ENCODE peak calls at places on chromosomes 11 and 22, in eight cellular contexts. One of them, this sample, is unnamed. For H3K4me1, the result is how much of the 10 kb centered on the place peaks cover.

GRCh38 chr11:65887723-65888162 is 528 bp downstream of the FIBP start:
- DNase-seq in body of pancreas: no peak
- DNase-seq in heart right ventricle: no peak
- DNase-seq in right cardiac atrium: no peak
- DNase-seq in IMR-90: peak
- DNase-seq in cardiac muscle cell: no peak
- DNase-seq in adrenal gland: no peak
- DNase-seq in CD4-positive, alpha-beta memory T cell: no peak
- DNase-seq in this sample: no peak

GRCh38 chr11:44356351-44356750 is 46.4 kb upstream of the ALX4 start:
- DNase-seq in CD4-positive, alpha-beta memory T cell: no peak
- DNase-seq in heart right ventricle: no peak
- DNase-seq in body of pancreas: no peak
- DNase-seq in right cardiac atrium: no peak
- DNase-seq in IMR-90: no peak
- DNase-seq in cardiac muscle cell: no peak
- DNase-seq in adrenal gland: no peak
- DNase-seq in this sample: no peak

GRCh38 chr22:28896611-28897010 is 13.2 kb downstream of the ZNRF3 start:
- DNase-seq in right cardiac atrium: no peak
- DNase-seq in heart right ventricle: no peak
- DNase-seq in body of pancreas: no peak
- DNase-seq in adrenal gland: no peak
- DNase-seq in CD4-positive, alpha-beta memory T cell: no peak
- DNase-seq in cardiac muscle cell: no peak
- DNase-seq in IMR-90: no peak
- DNase-seq in this sample: no peak

GRCh38 chr22:19942071-19942885 is 660 bp upstream of the TXNRD2 start:
- DNase-seq in body of pancreas: no peak
- DNase-seq in cardiac muscle cell: peak
- DNase-seq in heart right ventricle: no peak
- DNase-seq in adrenal gland: peak
- DNase-seq in right cardiac atrium: peak
- DNase-seq in IMR-90: peak
- DNase-seq in CD4-positive, alpha-beta memory T cell: no peak
- DNase-seq in this sample: no peak

GRCh38 chr11:94933225-94934130 is 39.9 kb downstream of the CWC15 start:
- DNase-seq in body of pancreas: no peak
- DNase-seq in IMR-90: peak
- DNase-seq in CD4-positive, alpha-beta memory T cell: no peak
- DNase-seq in right cardiac atrium: no peak
- DNase-seq in heart right ventricle: peak
- DNase-seq in cardiac muscle cell: peak
- DNase-seq in adrenal gland: peak
- DNase-seq in this sample: no peak

GRCh38 chr11:61025819-61026120 is 54.3 kb downstream of the CD6 start:
- DNase-seq in IMR-90: no peak
- DNase-seq in right cardiac atrium: no peak
- DNase-seq in heart right ventricle: no peak
- DNase-seq in CD4-positive, alpha-beta memory T cell: no peak
- DNase-seq in cardiac muscle cell: no peak
- DNase-seq in adrenal gland: no peak
- DNase-seq in body of pancreas: no peak
- DNase-seq in this sample: no peak

GRCh38 chr22:17549655-17550054 is 13.6 kb upstream of the SLC25A18 start:
- DNase-seq in right cardiac atrium: no peak
- DNase-seq in cardiac muscle cell: no peak
- DNase-seq in heart right ventricle: no peak
- DNase-seq in adrenal gland: no peak
- DNase-seq in IMR-90: no peak
- DNase-seq in CD4-positive, alpha-beta memory T cell: no peak
- DNase-seq in body of pancreas: no peak
- DNase-seq in this sample: no peak

GRCh38 chr11:102341844-102342318 is 5.1 kb upstream of the BIRC2 start:
- DNase-seq in cardiac muscle cell: peak
- DNase-seq in body of pancreas: peak
- DNase-seq in heart right ventricle: peak
- DNase-seq in IMR-90: peak
- DNase-seq in adrenal gland: peak
- DNase-seq in right cardiac atrium: peak
- DNase-seq in CD4-positive, alpha-beta memory T cell: peak
- DNase-seq in this sample: peak

GRCh38 chr11:110478410-110478809 is 48.7 kb downstream of the FDX1 start:
- DNase-seq in IMR-90: no peak
- DNase-seq in heart right ventricle: no peak
- DNase-seq in adrenal gland: peak
- DNase-seq in body of pancreas: no peak
- DNase-seq in CD4-positive, alpha-beta memory T cell: no peak
- DNase-seq in right cardiac atrium: no peak
- DNase-seq in cardiac muscle cell: no peak
- DNase-seq in this sample: no peak

GRCh38 chr11:69904331-69905201 is 85.3 kb upstream of the FGF3 start:
- DNase-seq in IMR-90: no peak
- DNase-seq in heart right ventricle: no peak
- DNase-seq in right cardiac atrium: no peak
- DNase-seq in body of pancreas: no peak
- DNase-seq in cardiac muscle cell: no peak
- DNase-seq in adrenal gland: no peak
- DNase-seq in CD4-positive, alpha-beta memory T cell: no peak
- DNase-seq in this sample: no peak

GRCh38 chr11:69167916-69168691 is 12.4 kb downstream of the SMIM38 start:
- DNase-seq in adrenal gland: no peak
- DNase-seq in heart right ventricle: no peak
- DNase-seq in body of pancreas: no peak
- DNase-seq in IMR-90: peak
- DNase-seq in CD4-positive, alpha-beta memory T cell: no peak
- DNase-seq in cardiac muscle cell: peak
- DNase-seq in right cardiac atrium: no peak
- DNase-seq in this sample: no peak

GRCh38 chr22:49567894-49568750 is 259.6 kb downstream of the BRD1 start:
- DNase-seq in CD4-positive, alpha-beta memory T cell: no peak
- DNase-seq in right cardiac atrium: peak
- DNase-seq in heart right ventricle: no peak
- DNase-seq in adrenal gland: no peak
- DNase-seq in IMR-90: no peak
- DNase-seq in body of pancreas: no peak
- DNase-seq in cardiac muscle cell: no peak
- DNase-seq in this sample: no peak

GRCh38 chr11:113876074-113876797 is 864 bp upstream of the USP28 start:
- DNase-seq in heart right ventricle: no peak
- DNase-seq in cardiac muscle cell: no peak
- DNase-seq in CD4-positive, alpha-beta memory T cell: no peak
- DNase-seq in IMR-90: no peak
- DNase-seq in right cardiac atrium: peak
- DNase-seq in adrenal gland: no peak
- DNase-seq in body of pancreas: peak
- DNase-seq in this sample: no peak

GRCh38 chr11:103910721-103911120 is 125.7 kb upstream of the DDI1 start:
- DNase-seq in CD4-positive, alpha-beta memory T cell: no peak
- DNase-seq in body of pancreas: no peak
- DNase-seq in adrenal gland: no peak
- DNase-seq in right cardiac atrium: no peak
- DNase-seq in heart right ventricle: no peak
- DNase-seq in IMR-90: no peak
- DNase-seq in cardiac muscle cell: no peak
- DNase-seq in this sample: no peak

GRCh38 chr11:103904324-103904667 is 132.1 kb upstream of the DDI1 start:
- DNase-seq in adrenal gland: no peak
- DNase-seq in heart right ventricle: no peak
- DNase-seq in body of pancreas: no peak
- DNase-seq in CD4-positive, alpha-beta memory T cell: no peak
- DNase-seq in cardiac muscle cell: no peak
- DNase-seq in right cardiac atrium: no peak
- DNase-seq in IMR-90: no peak
- DNase-seq in this sample: no peak

GRCh38 chr11:103907136-103907535 is 129.3 kb upstream of the DDI1 start:
- DNase-seq in cardiac muscle cell: no peak
- DNase-seq in heart right ventricle: no peak
- DNase-seq in right cardiac atrium: no peak
- DNase-seq in body of pancreas: no peak
- DNase-seq in IMR-90: no peak
- DNase-seq in adrenal gland: no peak
- DNase-seq in CD4-positive, alpha-beta memory T cell: no peak
- DNase-seq in this sample: no peak

GRCh38 chr11:103906291-103906850 is 130.1 kb upstream of the DDI1 start:
- DNase-seq in IMR-90: no peak
- DNase-seq in heart right ventricle: no peak
- DNase-seq in CD4-positive, alpha-beta memory T cell: no peak
- DNase-seq in right cardiac atrium: no peak
- DNase-seq in cardiac muscle cell: no peak
- DNase-seq in body of pancreas: no peak
- DNase-seq in adrenal gland: no peak
- DNase-seq in this sample: no peak

DNA sequence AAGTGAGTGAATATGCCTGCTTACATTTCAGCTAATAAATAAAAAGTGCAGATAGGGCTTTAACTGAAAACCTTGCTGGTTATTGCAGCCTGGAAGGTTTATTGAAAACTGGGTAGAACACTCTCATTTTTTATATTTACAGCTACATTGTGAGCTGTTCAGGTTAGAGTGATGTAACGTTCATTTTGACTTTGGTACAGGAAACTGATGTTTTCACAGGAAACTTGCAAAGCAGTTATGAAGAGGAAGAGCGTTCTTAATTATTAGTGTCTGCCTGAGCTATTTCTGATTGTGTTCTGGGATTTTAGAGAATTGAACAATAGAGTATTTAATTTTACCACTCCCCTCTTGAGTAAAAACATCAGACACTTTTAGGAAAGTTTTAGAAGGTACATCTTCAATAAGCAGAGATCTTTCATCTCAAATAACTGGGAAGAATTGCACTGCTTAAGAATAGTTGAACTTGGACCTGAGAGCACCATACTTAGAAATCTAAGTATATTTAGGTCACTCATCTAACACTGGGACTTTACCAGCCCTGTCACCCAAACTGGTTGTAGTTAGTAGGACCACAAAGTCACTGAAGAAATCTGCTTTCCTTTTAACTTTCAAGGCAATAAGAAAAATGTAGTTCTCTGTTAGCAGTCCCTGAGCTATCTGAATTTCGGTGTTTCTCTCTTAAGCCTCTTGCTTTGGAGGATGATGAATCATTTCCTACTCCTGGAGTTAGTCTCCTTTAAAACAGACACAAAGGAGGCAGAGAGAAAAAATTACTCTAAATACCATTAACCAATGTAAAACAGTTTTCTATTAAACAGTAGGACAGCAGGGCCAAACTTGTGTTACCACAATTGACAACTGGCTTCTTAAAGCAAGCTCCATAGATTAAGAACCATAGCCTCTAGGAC is 128.6 kb upstream of the DDI1 start:
- DNase-seq in right cardiac atrium: no peak
- DNase-seq in body of pancreas: no peak
- DNase-seq in cardiac muscle cell: peak
- DNase-seq in CD4-positive, alpha-beta memory T cell: no peak
- DNase-seq in adrenal gland: no peak
- DNase-seq in heart right ventricle: no peak
- DNase-seq in IMR-90: peak
- DNase-seq in this sample: no peak
- H3K27ac ChIP-seq in right cardiac atrium: no peak
- H3K27ac ChIP-seq in body of pancreas: no peak
- H3K27ac ChIP-seq in cardiac muscle cell: no peak
- H3K27ac ChIP-seq in CD4-positive, alpha-beta memory T cell: no peak
- H3K27ac ChIP-seq in adrenal gland: no peak
- H3K27ac ChIP-seq in heart right ventricle: peak
- H3K27ac ChIP-seq in IMR-90: peak
- H3K27ac ChIP-seq in this sample: no peak

DNA sequence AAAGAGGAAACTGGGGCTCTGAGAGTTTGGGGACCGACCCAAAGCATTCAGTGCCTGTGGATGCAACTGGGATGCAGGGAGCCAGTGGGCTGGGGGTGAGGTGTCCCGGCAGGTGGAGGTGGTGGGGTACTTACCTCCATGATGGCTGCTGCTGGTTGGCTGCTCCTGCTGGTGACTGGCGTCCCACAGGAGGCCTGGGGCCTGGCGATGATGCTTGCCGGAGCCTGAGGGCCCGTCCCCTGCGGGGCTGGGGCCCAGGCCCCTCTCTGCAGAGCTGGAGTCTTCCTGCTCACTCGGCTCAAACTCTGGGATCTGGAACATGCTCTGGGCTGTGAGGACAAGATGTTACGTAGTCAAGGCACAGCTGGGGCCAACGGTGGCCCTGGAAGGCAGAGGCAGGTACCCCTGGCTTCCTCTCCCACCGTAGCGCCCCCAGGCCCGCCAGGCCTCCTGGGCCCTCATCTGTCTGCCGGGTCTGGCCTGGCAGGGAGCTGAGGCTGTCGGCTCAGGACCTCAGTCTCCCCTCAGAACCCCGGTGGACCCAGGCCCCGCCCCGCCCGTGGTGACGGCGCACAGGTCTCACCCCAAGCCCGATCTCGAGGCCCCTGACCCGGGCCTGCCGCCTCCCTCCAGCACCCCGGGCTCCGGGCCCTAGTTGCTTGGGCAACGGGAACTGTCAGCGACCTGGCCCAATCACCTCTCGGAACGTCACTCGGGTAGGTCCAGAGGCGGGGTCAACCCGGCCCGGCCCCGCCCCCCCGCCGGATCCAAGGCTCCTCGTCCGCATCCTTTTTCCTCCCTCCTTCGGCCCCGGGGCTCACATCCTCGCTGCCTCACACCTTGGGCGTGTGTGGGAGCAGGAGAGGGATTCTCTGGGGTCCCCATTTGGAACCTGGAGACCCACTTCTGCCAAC is at the start of gene BAD:
- DNase-seq in CD4-positive, alpha-beta memory T cell: peak
- DNase-seq in body of pancreas: peak
- DNase-seq in cardiac muscle cell: peak
- DNase-seq in heart right ventricle: peak
- DNase-seq in IMR-90: peak
- DNase-seq in right cardiac atrium: peak
- DNase-seq in adrenal gland: peak
- DNase-seq in this sample: peak
- H3K4me3 ChIP-seq in CD4-positive, alpha-beta memory T cell: peak
- H3K4me3 ChIP-seq in body of pancreas: peak
- H3K4me3 ChIP-seq in cardiac muscle cell: peak
- H3K4me3 ChIP-seq in heart right ventricle: peak
- H3K4me3 ChIP-seq in IMR-90: peak
- H3K4me3 ChIP-seq in right cardiac atrium: peak
- H3K4me3 ChIP-seq in adrenal gland: peak
- H3K4me3 ChIP-seq in this sample: peak

GRCh38 chr22:30261134-30261533 is 5.5 kb downstream of the OSM start:
- DNase-seq in heart right ventricle: no peak
- DNase-seq in cardiac muscle cell: no peak
- DNase-seq in body of pancreas: no peak
- DNase-seq in right cardiac atrium: no peak
- DNase-seq in CD4-positive, alpha-beta memory T cell: no peak
- DNase-seq in adrenal gland: no peak
- DNase-seq in IMR-90: no peak
- DNase-seq in this sample: no peak
- H3K4me1 ChIP-seq in heart right ventricle: under half
- H3K4me1 ChIP-seq in cardiac muscle cell: under half
- H3K4me1 ChIP-seq in body of pancreas: under half
- H3K4me1 ChIP-seq in right cardiac atrium: under half
- H3K4me1 ChIP-seq in CD4-positive, alpha-beta memory T cell: under half
- H3K4me1 ChIP-seq in adrenal gland: under half
- H3K4me1 ChIP-seq in IMR-90: under half
- H3K4me1 ChIP-seq in this sample: under half

DNA sequence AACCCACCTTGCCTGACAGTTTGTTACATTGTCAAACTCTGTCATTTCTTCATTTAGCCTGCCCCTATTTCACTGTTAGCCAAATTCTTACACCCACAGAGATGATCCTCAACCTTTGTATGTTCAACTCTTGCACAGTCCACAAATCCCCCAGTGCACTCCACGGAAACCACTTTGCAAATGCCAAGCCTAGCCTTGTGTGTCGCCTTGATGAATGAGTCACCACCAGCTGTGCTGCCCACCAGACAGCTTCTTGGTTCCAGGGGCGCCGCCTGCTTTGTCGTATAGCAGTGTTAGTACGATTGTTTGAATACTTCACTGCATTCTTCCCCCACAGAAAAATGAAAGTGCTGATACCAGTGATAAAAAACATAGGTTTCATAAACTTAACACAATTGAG is 686.3 kb downstream of the NTM start:
- DNase-seq in adrenal gland: no peak
- DNase-seq in CD4-positive, alpha-beta memory T cell: no peak
- DNase-seq in body of pancreas: no peak
- DNase-seq in right cardiac atrium: peak
- DNase-seq in cardiac muscle cell: peak
- DNase-seq in heart right ventricle: no peak
- DNase-seq in IMR-90: peak
- DNase-seq in this sample: no peak
- H3K27ac ChIP-seq in adrenal gland: no peak
- H3K27ac ChIP-seq in CD4-positive, alpha-beta memory T cell: no peak
- H3K27ac ChIP-seq in body of pancreas: no peak
- H3K27ac ChIP-seq in right cardiac atrium: no peak
- H3K27ac ChIP-seq in cardiac muscle cell: no peak
- H3K27ac ChIP-seq in heart right ventricle: no peak
- H3K27ac ChIP-seq in IMR-90: peak
- H3K27ac ChIP-seq in this sample: no peak

This sample was measured in effector memory CD4-positive, alpha-beta T cell.